ENCODE peak calls at places on chromosomes 11 and 22, in four cellular contexts. K, X, M and N are unnamed samples.

GRCh38 chr11:72736452-72737069 is 15.6 kb downstream of the ARAP1 start:
- DNase-seq in M (no peak), K (no peak), X (peak; percentile 67), N (peak; percentile 26)

GRCh38 chr11:22778642-22779041 is 51.0 kb downstream of the SVIP start:
- DNase-seq in M (no peak), X (no peak), K (no peak), N (no peak)

GRCh38 chr11:76149713-76150112 is 56.6 kb downstream of the WNT11 start:
- DNase-seq in X (no peak), M (no peak), K (no peak), N (no peak)

GRCh38 chr22:17368144-17368726 is 1.0 kb upstream of the CECR2 start:
- DNase-seq in M (no peak), X (no peak), K (no peak), N (no peak)

GRCh38 chr11:88208742-88209141 is 33.5 kb upstream of the RAB38 start:
- DNase-seq in M (no peak), K (no peak), X (no peak), N (no peak)

GRCh38 chr11:70493891-70494290 is 95.6 kb downstream of the CTTN start:
- DNase-seq in K (no peak), X (no peak), M (no peak), N (no peak)

GRCh38 chr22:31603081-31603525 is 58.9 kb downstream of the PISD start:
- DNase-seq in M (no peak), K (no peak), X (peak; percentile 77), N (no peak)

GRCh38 chr11:46234261-46234660 is 43.2 kb upstream of the CREB3L1 start:
- DNase-seq in X (no peak), K (no peak), M (no peak), N (no peak)

GRCh38 chr22:45686842-45687241 is 15.2 kb downstream of the ATXN10 start:
- DNase-seq in X (no peak), M (no peak), K (no peak), N (no peak)

GRCh38 chr22:20137671-20138416 is 6.2 kb downstream of the ZDHHC8 start:
- DNase-seq in X (no peak), M (no peak), K (no peak), N (no peak)

GRCh38 chr11:125263268-125263790 is 98.8 kb downstream of the PKNOX2 start:
- DNase-seq in K (no peak), X (no peak), M (peak; percentile 94), N (no peak)

GRCh38 chr11:120196857-120197253 is 14.0 kb upstream of the OAF start:
- DNase-seq in M (no peak), X (peak; percentile 18), K (no peak), N (no peak)

GRCh38 chr11:130400793-130401483 is 27.5 kb downstream of the ADAMTS8 start:
- DNase-seq in M (no peak), K (no peak), X (no peak), N (no peak)

GRCh38 chr11:5380740-5381342 is 2.8 kb upstream of the OR51M1 start:
- DNase-seq in M (peak; percentile 31), X (peak; percentile 70), K (no peak), N (peak; percentile 36)

GRCh38 chr11:126790550-126790981 is 210.0 kb downstream of the KIRREL3 start:
- DNase-seq in X (peak; percentile 2), M (peak; percentile 44), K (no peak), N (no peak)

GRCh38 chr11:108135845-108136599 is 14.7 kb downstream of the ACAT1 start:
- DNase-seq in K (no peak), X (peak; percentile 27), M (no peak), N (no peak)

GRCh38 chr11:69603163-69603836 is 37.7 kb upstream of the CCND1 start:
- DNase-seq in X (no peak), K (no peak), M (no peak), N (no peak)

GRCh38 chr11:116648229-116649174 is 124.3 kb downstream of the BUD13 start:
- DNase-seq in M (no peak), X (no peak), K (no peak), N (no peak)

GRCh38 chr11:102761646-102762238 is 18.7 kb downstream of the MMP10 start:
- DNase-seq in M (no peak), X (no peak), K (no peak), N (no peak)

GRCh38 chr22:41762980-41763779 is 37.3 kb upstream of the CCDC134 start:
- DNase-seq in M (peak; percentile 67), K (no peak), X (peak; percentile 68), N (peak; percentile 28)

GRCh38 chr11:61574611-61575010 is 6.3 kb downstream of the SYT7 start:
- DNase-seq in M (no peak), K (no peak), X (no peak), N (no peak)

GRCh38 chr22:19892249-19892879 is 37.7 kb upstream of the GNB1L start:
- DNase-seq in M (no peak), X (peak; percentile 84), K (no peak), N (no peak)

GRCh38 chr11:13465909-13466371 is 2.9 kb upstream of the BTBD10 start:
- DNase-seq in M (no peak), X (peak; percentile 28), K (no peak), N (peak; percentile 70)

GRCh38 chr22:40512426-40513136 is 123.9 kb downstream of the MRTFA start:
- DNase-seq in X (no peak), K (no peak), M (no peak), N (no peak)

GRCh38 chr11:34275486-34275885 is 82.3 kb downstream of the ABTB2 start:
- DNase-seq in X (no peak), K (no peak), M (no peak), N (no peak)

GRCh38 chr22:24482586-24482985 is 12.5 kb upstream of the UPB1 start:
- DNase-seq in X (no peak), K (no peak), M (no peak), N (no peak)

GRCh38 chr22:44746836-44747519 is 5.4 kb upstream of the ARHGAP8 start:
- DNase-seq in K (no peak), M (no peak), X (no peak), N (no peak)

GRCh38 chr11:58739725-58740430 is 8.1 kb upstream of the GLYAT start:
- DNase-seq in X (peak; percentile 78), M (no peak), K (no peak), N (no peak)

GRCh38 chr11:115869780-115870431 is 365.7 kb upstream of the CADM1 start:
- DNase-seq in M (peak; percentile 54), K (peak; percentile 51), X (peak; percentile 9), N (no peak)

GRCh38 chr11:30917859-30918478 is 331.8 kb upstream of the MPPED2 start:
- DNase-seq in M (no peak), X (peak; percentile 50), K (no peak), N (peak; percentile 27)

DNA sequence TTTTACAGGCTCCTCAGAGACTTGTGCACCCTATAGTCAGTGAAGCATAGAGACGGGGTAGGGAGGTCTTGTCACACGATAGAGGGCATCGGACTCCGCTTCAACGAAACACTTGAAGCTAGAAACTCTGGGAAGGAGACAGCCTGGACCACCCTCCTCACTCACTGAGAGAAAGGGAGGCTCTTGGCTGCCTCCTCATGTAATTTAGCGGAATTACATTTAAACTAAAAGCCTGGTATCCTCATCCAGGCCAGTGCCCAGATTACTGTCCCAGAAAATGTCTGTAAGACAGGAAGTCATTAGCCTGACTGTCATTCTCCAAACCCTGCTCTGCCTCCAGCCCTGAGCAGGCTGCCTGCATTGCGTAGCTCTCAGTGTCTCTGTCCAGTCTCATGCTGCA is 36.0 kb downstream of the TTLL1 start:
- DNase-seq in K (no peak), M (no peak), X (no peak), N (no peak)
- TF ChIP-seq POLR2A in K (no peak), M (no peak), X (no peak), N (no peak)

GRCh38 chr11:19959697-19960096 is 200.6 kb downstream of the DBX1 start:
- DNase-seq in X (no peak), M (no peak), K (no peak), N (no peak)

GRCh38 chr11:19961225-19961624 is 199.1 kb downstream of the DBX1 start:
- DNase-seq in M (no peak), K (no peak), X (no peak), N (no peak)

GRCh38 chr11:19963697-19964340 is 196.5 kb downstream of the DBX1 start:
- DNase-seq in M (no peak), X (no peak), K (no peak), N (no peak)

GRCh38 chr11:19962053-19962794 is 198.1 kb downstream of the DBX1 start:
- DNase-seq in K (no peak), M (no peak), X (no peak), N (no peak)

DNA sequence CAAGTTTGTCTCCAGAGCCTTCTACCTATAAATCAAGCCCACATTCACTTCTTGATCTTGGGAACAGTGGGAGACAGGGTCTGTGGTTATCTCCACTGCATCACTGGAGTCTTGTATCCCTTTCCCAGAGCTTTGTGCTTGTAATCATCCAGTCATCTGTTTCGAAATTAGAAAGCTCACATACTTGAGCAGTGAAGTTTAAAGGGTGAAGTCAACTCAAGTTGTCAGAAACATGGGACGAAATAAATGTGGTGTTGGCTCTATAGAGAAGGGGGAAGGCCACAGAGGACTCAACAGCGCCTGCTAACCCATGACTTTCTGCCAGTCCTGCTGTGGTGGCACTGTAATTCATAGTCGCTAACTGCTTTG is 197.5 kb downstream of the DBX1 start:
- DNase-seq in K (no peak), M (no peak), X (no peak), N (no peak)
- TF ChIP-seq EGR1 in K (no peak), M (no peak), X (no peak), N (no peak)

GRCh38 chr11:67400251-67400941 is 1.3 kb downstream of the PPP1CA start:
- DNase-seq in K (no peak), M (no peak), X (no peak), N (no peak)
- TF ChIP-seq POLR2A in K (peak; percentile 53), M (no peak), X (no peak), N (no peak)

GRCh38 chr11:66548041-66548440 is 1.3 kb downstream of the ACTN3 start:
- DNase-seq in X (no peak), M (no peak), K (no peak), N (no peak)

GRCh38 chr11:66547662-66548009 is 933 bp downstream of the ACTN3 start:
- DNase-seq in M (no peak), X (no peak), K (no peak), N (no peak)

GRCh38 chr11:66550887-66551286 is 4.2 kb downstream of the ACTN3 start:
- DNase-seq in K (no peak), M (no peak), X (no peak), N (no peak)

GRCh38 chr11:66549696-66550095 is 3.0 kb downstream of the ACTN3 start:
- DNase-seq in X (no peak), K (no peak), M (no peak), N (no peak)

DNA sequence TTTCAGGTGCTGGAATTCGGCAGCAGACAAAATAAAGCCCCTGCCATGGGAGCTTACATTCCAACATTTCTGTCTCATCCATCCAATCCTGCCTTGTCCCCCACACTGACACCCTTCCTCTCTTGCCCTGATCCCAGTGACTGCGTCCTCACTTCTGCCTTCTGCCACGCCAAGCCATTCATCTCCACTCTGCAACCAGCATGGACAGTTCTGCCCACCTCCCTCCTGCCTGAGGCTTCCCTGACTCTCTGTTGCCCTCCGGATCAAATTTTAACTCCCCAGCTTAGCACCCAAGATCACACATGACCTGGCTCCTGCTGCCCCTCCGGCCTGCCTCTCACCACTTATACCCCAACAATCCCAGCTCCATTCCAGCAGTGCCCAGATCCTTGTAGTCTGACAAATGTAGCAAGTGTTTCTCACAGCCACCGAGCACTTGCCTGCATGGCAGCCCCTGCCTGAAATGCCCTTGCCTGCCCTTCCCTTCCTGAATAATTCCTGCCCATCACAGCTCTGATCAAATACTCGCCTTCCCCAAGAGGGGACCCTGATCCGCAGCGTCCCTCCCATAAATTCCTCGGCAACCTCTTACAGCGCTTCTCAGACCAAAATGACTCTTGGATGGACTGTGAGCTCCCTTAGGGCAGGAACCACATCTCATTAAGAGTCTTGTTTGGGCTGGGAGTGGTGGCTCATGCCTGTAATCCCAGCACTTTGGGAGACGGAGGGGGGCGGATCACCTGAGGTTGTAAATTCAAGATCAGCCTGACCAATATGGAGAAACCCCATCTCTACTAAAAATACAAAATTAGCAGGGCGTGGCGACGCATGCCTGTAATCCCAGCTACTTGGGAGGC is 2.3 kb downstream of the ACTN3 start:
- DNase-seq in X (no peak), M (no peak), K (no peak), N (no peak)
- TF ChIP-seq EGR1 in X (no peak), M (no peak), K (no peak), N (no peak)